ENCODE peak calls at places on chromosomes 2 and 18, in six cellular contexts. C, R, H, Y, U and O are unnamed samples.
A peak's percentile ranks its signal among the peaks of the same experiment; 100 is the strongest.

GRCh38 chr2:232420463-232421188 is 14.0 kb downstream of the ALPG start:
- DNase-seq in C (no peak), R (no peak), H (peak; percentile 64), Y (peak; percentile 61), U (no peak), O (no peak)

GRCh38 chr2:159285929-159286708 is at the start of gene WDSUB1:
- DNase-seq in C (peak; percentile 68), R (no peak), H (peak; percentile 30), Y (peak; percentile 74), U (peak; percentile 16), O (peak; percentile 58)

GRCh38 chr18:43893001-43893637 is 615.8 kb upstream of the SYT4 start:
- DNase-seq in C (peak; percentile 4), R (no peak), H (no peak), Y (no peak), U (peak; percentile 95), O (peak; percentile 6)

GRCh38 chr2:108553181-108553919 is 19.1 kb downstream of the LIMS1 start:
- DNase-seq in C (no peak), R (no peak), H (no peak), Y (no peak), U (no peak), O (no peak)

GRCh38 chr2:160039166-160039903 is 23.1 kb downstream of the PLA2R1 start:
- DNase-seq in C (peak; percentile 58), R (peak; percentile 79), H (no peak), Y (no peak), U (no peak), O (peak; percentile 81)

GRCh38 chr2:54088719-54089118 is 26.7 kb upstream of the ACYP2 start:
- DNase-seq in C (no peak), R (no peak), H (no peak), Y (no peak), U (no peak), O (no peak)

GRCh38 chr18:75638223-75638596 is 210.7 kb upstream of the SMIM21 start:
- DNase-seq in C (no peak), R (no peak), H (no peak), Y (no peak), U (peak; percentile 24), O (peak; percentile 94)

GRCh38 chr2:38409136-38409903 is 32.2 kb upstream of the ATL2 start:
- DNase-seq in C (no peak), R (no peak), H (peak; percentile 48), Y (peak; percentile 63), U (no peak), O (no peak)